ENCODE peak calls at places on chromosomes 16 and 17, in nine cellular contexts. A is neural progenitor cell, W is tibial artery, T is cardiac muscle cell, M is uterus, U is mucosa of descending colon, F is AG04449, H is kidney, D is heart left ventricle. B is an unnamed sample.
A peak's percentile ranks its signal among the peaks of the same experiment; 100 is the strongest.

GRCh38 chr16:68447721-68448359 is 468 bp downstream of the SMPD3 start:
- DNase-seq in A (peak; percentile 16), W (no peak), T (no peak), M (no peak), U (no peak), F (no peak), H (no peak), D (no peak), B (no peak)

GRCh38 chr16:2692948-2693651 is 10.8 kb downstream of the KCTD5 start:
- DNase-seq in A (peak; percentile 77), W (no peak), T (no peak), M (no peak), U (no peak), F (no peak), H (peak; percentile 92), D (no peak), B (no peak)

GRCh38 chr17:4735825-4736651 is 3.6 kb upstream of the ZMYND15 start:
- DNase-seq in A (no peak), W (peak; percentile 62), T (peak; percentile 61), M (no peak), U (peak; percentile 13), F (no peak), H (peak; percentile 7), D (no peak), B (no peak)

GRCh38 chr16:70520612-70521297 is 2.6 kb downstream of the COG4 start:
- DNase-seq in A (no peak), W (no peak), T (peak; percentile 78), M (no peak), U (no peak), F (peak; percentile 49), H (no peak), D (no peak), B (peak; percentile 50)

GRCh38 chr17:78839173-78839761 is 1.3 kb downstream of the USP36 start:
- DNase-seq in A (no peak), W (no peak), T (no peak), M (no peak), U (no peak), F (no peak), H (no peak), D (no peak), B (no peak)

GRCh38 chr16:5502467-5502869 is 404.9 kb upstream of the EEF2KMT start:
- DNase-seq in A (peak; percentile 82), W (no peak), T (no peak), M (no peak), U (peak; percentile 35), F (no peak), H (no peak), D (no peak), B (no peak)

GRCh38 chr17:75864448-75864871 is 9.3 kb upstream of the WBP2 start:
- DNase-seq in A (peak; percentile 32), W (peak; percentile 75), T (peak; percentile 88), M (peak; percentile 84), U (peak; percentile 51), F (no peak), H (no peak), D (peak; percentile 81), B (peak; percentile 80)

GRCh38 chr17:9079461-9080103 is 58.3 kb downstream of the NTN1 start:
- DNase-seq in A (no peak), W (no peak), T (no peak), M (no peak), U (no peak), F (no peak), H (peak; percentile 23), D (no peak), B (no peak)

GRCh38 chr16:11386791-11387546 is 41.7 kb downstream of the RMI2 start:
- DNase-seq in A (peak; percentile 87), W (peak; percentile 51), T (peak; percentile 58), M (no peak), U (no peak), F (no peak), H (peak; percentile 69), D (no peak), B (no peak)

GRCh38 chr17:2089021-2089422 is 34.1 kb downstream of the HIC1 start:
- DNase-seq in A (no peak), W (no peak), T (peak; percentile 80), M (peak; percentile 49), U (no peak), F (no peak), H (peak; percentile 37), D (no peak), B (no peak)

GRCh38 chr16:16063685-16064084 is 114.3 kb downstream of the ABCC1 start:
- DNase-seq in A (no peak), W (no peak), T (no peak), M (no peak), U (no peak), F (no peak), H (no peak), D (no peak), B (no peak)

GRCh38 chr17:77188084-77189066 is 47.6 kb downstream of the SEC14L1 start:
- DNase-seq in A (no peak), W (no peak), T (no peak), M (no peak), U (no peak), F (no peak), H (no peak), D (no peak), B (no peak)

GRCh38 chr16:52469775-52470174 is 77.2 kb downstream of the TOX3 start:
- DNase-seq in A (no peak), W (no peak), T (peak; percentile 18), M (no peak), U (no peak), F (no peak), H (no peak), D (no peak), B (no peak)

GRCh38 chr16:58025351-58026138 is at the start of gene MMP15:
- DNase-seq in A (peak; percentile 91), W (no peak), T (peak; percentile 70), M (no peak), U (peak; percentile 97), F (no peak), H (peak; percentile 97), D (peak; percentile 78), B (peak; percentile 78)

GRCh38 chr16:58027341-58028167 is 2.0 kb downstream of the MMP15 start:
- DNase-seq in A (peak; percentile 87), W (no peak), T (peak; percentile 34), M (no peak), U (peak; percentile 82), F (no peak), H (peak; percentile 82), D (peak; percentile 69), B (no peak)

GRCh38 chr16:58026139-58026704 is 668 bp downstream of the MMP15 start:
- DNase-seq in A (peak; percentile 65), W (no peak), T (peak; percentile 64), M (no peak), U (peak; percentile 74), F (no peak), H (peak; percentile 87), D (no peak), B (peak; percentile 40)

GRCh38 chr16:58028168-58028455 is 2.6 kb downstream of the MMP15 start:
- DNase-seq in A (no peak), W (no peak), T (no peak), M (no peak), U (no peak), F (no peak), H (peak; percentile 44), D (no peak), B (no peak)

DNA sequence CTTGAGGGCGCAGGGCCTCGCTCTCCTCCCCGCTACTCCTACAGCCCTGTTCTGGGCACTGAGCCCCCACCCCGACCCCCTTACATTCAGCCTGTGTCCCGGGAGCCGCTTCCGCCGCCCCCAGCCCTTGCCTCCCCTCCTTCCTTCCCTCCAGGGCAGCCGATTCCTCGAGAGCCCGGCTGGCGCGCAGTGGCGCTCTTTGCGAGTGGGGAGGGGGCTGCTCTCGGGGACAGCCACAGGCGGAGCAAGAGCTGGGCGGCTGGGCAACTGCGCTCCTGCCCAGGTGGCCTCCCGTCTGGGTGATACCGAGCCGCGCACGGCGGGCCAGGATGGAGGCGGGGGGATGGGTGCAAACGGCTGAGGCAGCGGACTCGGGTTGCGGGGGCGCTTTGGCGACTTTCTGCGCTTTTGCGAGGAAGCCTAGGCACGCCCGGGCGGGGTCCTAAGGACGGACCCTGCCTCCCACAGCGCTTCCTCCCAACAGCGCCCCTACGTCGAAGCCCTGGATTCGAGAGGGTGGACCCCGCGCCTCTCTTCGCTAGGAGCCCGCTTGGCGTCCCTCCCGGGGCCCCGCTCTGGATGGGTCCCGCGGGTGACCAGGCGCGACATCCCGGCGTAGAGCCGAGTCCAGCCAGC is 1.3 kb downstream of the MMP15 start:
- DNase-seq in A (peak; percentile 66), W (no peak), T (no peak), M (no peak), U (peak; percentile 72), F (no peak), H (peak; percentile 83), D (no peak), B (no peak)
- TF ChIP-seq CTCF in A (peak; percentile 14), W (no peak), T (no peak), M (no peak), U (no peak), F (no peak), H (no peak), D (no peak), B (no peak)

GRCh38 chr16:30527635-30528178 is 1.3 kb upstream of the ZNF768 start:
- DNase-seq in A (no peak), W (no peak), T (no peak), M (no peak), U (no peak), F (no peak), H (peak; percentile 69), D (no peak), B (no peak)
- H3K4me3 ChIP-seq in A (peak overlapping the region; percentile 80), W (peak overlapping the region; percentile 63), T (no peak overlapping the region), M (peak overlapping the region; percentile 91), U (peak overlapping the region; percentile 61), F (peak overlapping the region; percentile 43), H (peak overlapping the region; percentile 78), D (peak overlapping the region; percentile 94), B (peak overlapping the region; percentile 40)

GRCh38 chr16:77331802-77332586 is 102.8 kb downstream of the ADAMTS18 start:
- DNase-seq in A (no peak), W (no peak), T (no peak), M (no peak), U (no peak), F (no peak), H (no peak), D (no peak), B (no peak)
- TF ChIP-seq CTCF in A (no peak), W (no peak), T (no peak), M (no peak), U (no peak), F (no peak), H (no peak), D (no peak), B (no peak)

DNA sequence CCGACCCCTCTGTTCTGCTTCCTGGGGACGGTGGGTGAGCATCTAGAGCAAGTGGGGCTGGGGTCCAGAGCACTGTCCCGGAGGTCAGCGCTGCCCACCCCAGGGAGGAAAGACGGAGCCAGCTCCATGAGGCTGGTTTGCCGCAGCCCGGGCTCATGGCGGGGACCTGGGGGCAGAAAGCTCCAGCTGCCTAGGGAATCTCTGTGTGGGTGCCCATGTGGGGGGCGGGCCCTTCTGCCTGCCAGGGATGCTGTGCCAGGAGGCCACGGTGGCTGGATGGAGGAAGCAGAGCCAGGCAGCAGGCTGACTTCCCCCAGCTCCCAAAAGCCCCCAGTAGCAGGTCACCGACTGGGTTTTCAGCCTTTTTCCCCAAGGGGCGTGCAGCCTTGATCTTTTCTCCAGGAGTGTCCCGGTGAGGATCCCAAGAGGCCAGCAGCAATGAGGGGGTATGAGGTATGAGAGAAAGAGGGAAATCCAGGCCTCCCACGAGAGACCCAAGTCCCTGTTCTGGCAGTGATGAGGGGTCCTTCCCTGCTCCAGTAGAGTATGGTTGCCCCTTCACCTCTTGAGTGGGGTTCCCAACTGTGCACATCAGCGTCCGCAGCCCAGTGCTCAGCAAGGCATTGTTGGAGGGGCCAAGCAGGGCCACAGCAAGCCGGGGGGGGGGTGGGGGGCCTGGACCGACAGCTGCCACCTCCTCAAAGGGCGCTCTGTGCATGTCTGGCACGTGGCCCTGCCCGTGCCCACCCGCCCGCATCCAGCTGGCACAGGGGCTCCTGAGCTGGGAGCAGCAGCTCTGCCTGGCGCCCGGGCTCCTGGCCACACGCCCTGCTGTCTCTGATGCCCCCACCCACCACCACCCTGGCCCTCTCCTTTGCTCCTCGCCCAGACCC is 15.6 kb upstream of the BCAR1 start:
- DNase-seq in A (no peak), W (no peak), T (no peak), M (peak; percentile 26), U (peak; percentile 40), F (no peak), H (no peak), D (no peak), B (no peak)
- H3K4me3 ChIP-seq in A (no peak overlapping the region), W (peak overlapping the region; percentile 84), T (no peak overlapping the region), M (no peak overlapping the region), U (no peak overlapping the region), F (peak overlapping the region; percentile 81), H (peak overlapping the region; percentile 84), D (no peak overlapping the region), B (no peak overlapping the region)

B was measured in GM06990.